ENCODE peak calls at places on chromosomes 7 and 10, in ten cellular contexts. K is OCI-LY7, W is prostate gland, A is heart right ventricle, M is mesenchymal stem cell, X is NCI-H187 treated with DMSO at 0.1 percent for 48 hours, Y is HS-5, F is occipital lobe, B is KG1, L is MCF 10A. P is an unnamed sample.

GRCh38 chr7:99036531-99037175 is 107.3 kb downstream of the SMURF1 start:
- DNase-seq in K (peak), W (no peak), A (no peak), M (peak), X (no peak), Y (no peak), F (peak), B (no peak), L (peak), P (no peak)

GRCh38 chr7:64849250-64849923 is 53.7 kb upstream of the ZNF273 start:
- DNase-seq in K (peak), W (no peak), A (no peak), M (no peak), X (peak), Y (no peak), F (peak), B (no peak), L (peak), P (peak)

GRCh38 chr10:15367296-15367830 is 3.7 kb downstream of the FAM171A1 start:
- DNase-seq in K (no peak), W (no peak), A (no peak), M (no peak), X (no peak), Y (no peak), F (no peak), B (no peak), L (no peak), P (no peak)

GRCh38 chr10:67612156-67612555 is 83.8 kb downstream of the CTNNA3 start:
- DNase-seq in K (no peak), W (no peak), A (no peak), M (no peak), X (no peak), Y (no peak), F (no peak), B (no peak), L (no peak), P (no peak)

GRCh38 chr10:129740532-129741279 is 223.4 kb downstream of the EBF3 start:
- DNase-seq in K (no peak), W (no peak), A (no peak), M (no peak), X (no peak), Y (no peak), F (no peak), B (no peak), L (no peak), P (no peak)

GRCh38 chr10:72088879-72089585 is 681 bp upstream of the SPOCK2 start:
- DNase-seq in K (no peak), W (no peak), A (no peak), M (peak), X (no peak), Y (no peak), F (peak), B (no peak), L (no peak), P (no peak)

GRCh38 chr7:33087858-33088257 is 21.3 kb downstream of the RP9 start:
- DNase-seq in K (no peak), W (no peak), A (no peak), M (no peak), X (no peak), Y (no peak), F (no peak), B (no peak), L (no peak), P (no peak)

GRCh38 chr7:50982626-50983025 is 199.9 kb upstream of the GRB10 start:
- DNase-seq in K (no peak), W (no peak), A (no peak), M (no peak), X (no peak), Y (no peak), F (no peak), B (no peak), L (no peak), P (no peak)

GRCh38 chr10:70551971-70552422 is 50.5 kb downstream of the PRF1 start:
- DNase-seq in K (no peak), W (no peak), A (no peak), M (peak), X (no peak), Y (peak), F (no peak), B (no peak), L (no peak), P (no peak)

GRCh38 chr10:122229678-122230077 is 41.4 kb upstream of the BTBD16 start:
- DNase-seq in K (no peak), W (no peak), A (no peak), M (no peak), X (no peak), Y (no peak), F (no peak), B (no peak), L (no peak), P (no peak)

GRCh38 chr10:71255817-71256660 is 43.7 kb downstream of the UNC5B start:
- DNase-seq in K (no peak), W (peak), A (peak), M (peak), X (no peak), Y (peak), F (peak), B (no peak), L (peak), P (no peak)

GRCh38 chr10:10056958-10057357 is 960.7 kb upstream of the CELF2 start:
- DNase-seq in K (peak), W (no peak), A (no peak), M (peak), X (no peak), Y (no peak), F (no peak), B (no peak), L (no peak), P (no peak)

GRCh38 chr10:131129544-131129943 is 182.0 kb downstream of the TCERG1L start:
- DNase-seq in K (no peak), W (no peak), A (no peak), M (no peak), X (no peak), Y (no peak), F (no peak), B (no peak), L (no peak), P (no peak)

GRCh38 chr10:78745445-78745844 is 323.3 kb upstream of the ZMIZ1 start:
- DNase-seq in K (no peak), W (no peak), A (no peak), M (no peak), X (no peak), Y (no peak), F (no peak), B (no peak), L (no peak), P (no peak)

GRCh38 chr10:50362547-50363125 is 111.3 kb upstream of the ASAH2 start:
- DNase-seq in K (peak), W (no peak), A (no peak), M (no peak), X (no peak), Y (no peak), F (no peak), B (no peak), L (peak), P (peak)

GRCh38 chr7:112156412-112156811 is 49.8 kb downstream of the DOCK4 start:
- DNase-seq in K (no peak), W (no peak), A (no peak), M (no peak), X (no peak), Y (no peak), F (no peak), B (no peak), L (no peak), P (no peak)

GRCh38 chr10:5396545-5396944 is 8.1 kb downstream of the TUBAL3 start:
- DNase-seq in K (no peak), W (no peak), A (no peak), M (no peak), X (no peak), Y (no peak), F (peak), B (no peak), L (no peak), P (no peak)

GRCh38 chr7:118327179-118327578 is 102.7 kb downstream of the ANKRD7 start:
- DNase-seq in K (no peak), W (no peak), A (no peak), M (peak), X (no peak), Y (no peak), F (no peak), B (no peak), L (no peak), P (no peak)

GRCh38 chr7:142581341-142581740 is 167.9 kb upstream of the PRSS1 start:
- DNase-seq in K (peak), W (no peak), A (no peak), M (no peak), X (no peak), Y (no peak), F (no peak), B (no peak), L (peak), P (peak)

GRCh38 chr10:28664369-28664740 is 13.0 kb upstream of the BAMBI start:
- DNase-seq in K (no peak), W (no peak), A (no peak), M (peak), X (no peak), Y (no peak), F (no peak), B (no peak), L (no peak), P (no peak)

GRCh38 chr10:62250594-62251198 is 17.9 kb downstream of the RTKN2 start:
- DNase-seq in K (no peak), W (no peak), A (no peak), M (peak), X (no peak), Y (peak), F (no peak), B (no peak), L (peak), P (peak)

GRCh38 chr10:44924261-44925040 is 13.3 kb downstream of the TMEM72 start:
- DNase-seq in K (no peak), W (no peak), A (no peak), M (no peak), X (no peak), Y (no peak), F (no peak), B (no peak), L (no peak), P (no peak)

GRCh38 chr7:140079121-140079536 is 16.4 kb upstream of the PARP12 start:
- DNase-seq in K (peak), W (no peak), A (no peak), M (peak), X (no peak), Y (peak), F (peak), B (no peak), L (peak), P (peak)

GRCh38 chr10:131072651-131073468 is 238.7 kb downstream of the TCERG1L start:
- DNase-seq in K (no peak), W (no peak), A (no peak), M (no peak), X (no peak), Y (no peak), F (no peak), B (no peak), L (no peak), P (no peak)

GRCh38 chr10:110074986-110075664 is 67.3 kb downstream of the ADD3 start:
- DNase-seq in K (peak), W (no peak), A (no peak), M (peak), X (no peak), Y (peak), F (no peak), B (no peak), L (peak), P (peak)

GRCh38 chr10:132836832-132837540 is 51.0 kb upstream of the NKX6-2 start:
- DNase-seq in K (peak), W (no peak), A (no peak), M (no peak), X (no peak), Y (no peak), F (peak), B (peak), L (peak), P (no peak)

GRCh38 chr10:119817991-119818888 is 54.4 kb downstream of the MCMBP start:
- DNase-seq in K (no peak), W (peak), A (peak), M (peak), X (no peak), Y (peak), F (peak), B (no peak), L (no peak), P (peak)

GRCh38 chr10:75634947-75635346 is 203.5 kb downstream of the LRMDA start:
- DNase-seq in K (no peak), W (no peak), A (no peak), M (no peak), X (no peak), Y (no peak), F (no peak), B (no peak), L (no peak), P (no peak)

GRCh38 chr10:34280599-34281374 is 534.3 kb downstream of the PARD3 start:
- DNase-seq in K (no peak), W (peak), A (peak), M (peak), X (no peak), Y (peak), F (no peak), B (no peak), L (peak), P (peak)

GRCh38 chr10:89926736-89927135 is 225.3 kb downstream of the KIF20B start:
- DNase-seq in K (no peak), W (no peak), A (no peak), M (no peak), X (no peak), Y (no peak), F (no peak), B (no peak), L (no peak), P (peak)

GRCh38 chr7:139570119-139570518 is 46.6 kb downstream of the CLEC2L start:
- DNase-seq in K (no peak), W (no peak), A (no peak), M (no peak), X (no peak), Y (no peak), F (peak), B (no peak), L (no peak), P (no peak)

GRCh38 chr7:20402297-20403230 is 71.9 kb downstream of the ITGB8 start:
- DNase-seq in K (no peak), W (no peak), A (no peak), M (no peak), X (no peak), Y (no peak), F (no peak), B (no peak), L (no peak), P (no peak)

GRCh38 chr10:113592380-113592779 is 39.5 kb downstream of the HABP2 start:
- DNase-seq in K (no peak), W (no peak), A (no peak), M (no peak), X (no peak), Y (no peak), F (no peak), B (no peak), L (no peak), P (no peak)

GRCh38 chr10:95343573-95343972 is 52.8 kb upstream of the PDLIM1 start:
- DNase-seq in K (no peak), W (no peak), A (no peak), M (no peak), X (no peak), Y (no peak), F (no peak), B (no peak), L (no peak), P (no peak)

P was measured in foreskin keratinocyte.